ENCODE peak calls at places on chromosomes 5 and 9, in six cellular contexts. A is breast epithelium; G is endothelial cell; V is activated T-cell treated with anti-CD3 and anti-CD28 coated beads, Interleukin-2, amount 50 U/mL, for 72 hours; F is GM13977; P is myocyte. Z is an unnamed sample.

GRCh38 chr5:138037271-138037670 is 4.4 kb upstream of the FAM13B start:
- DNase-seq in V (no peak), F (no peak), G (no peak), A (no peak), P (no peak), Z (no peak)

GRCh38 chr5:118692811-118693342 is 295.5 kb downstream of the DTWD2 start:
- DNase-seq in F (no peak), G (no peak), V (no peak), A (no peak), P (peak; percentile 11), Z (peak; percentile 1)

GRCh38 chr5:139952464-139953070 is 90.5 kb downstream of the NRG2 start:
- DNase-seq in G (no peak), A (no peak), F (no peak), P (no peak), V (no peak), Z (no peak)

GRCh38 chr5:64834037-64834436 is 65.3 kb downstream of the CWC27 start:
- DNase-seq in V (no peak), A (no peak), G (no peak), F (no peak), P (no peak), Z (no peak)

GRCh38 chr5:95163079-95163478 is 121.8 kb downstream of the MCTP1 start:
- DNase-seq in F (no peak), P (no peak), A (no peak), V (no peak), G (no peak), Z (no peak)

GRCh38 chr5:130289132-130290088 is 385.1 kb downstream of the CHSY3 start:
- DNase-seq in V (no peak), P (peak; percentile 16), G (no peak), A (no peak), F (no peak), Z (peak; percentile 92)

GRCh38 chr9:72596451-72597180 is 75.2 kb downstream of the TMC1 start:
- DNase-seq in V (no peak), P (no peak), A (no peak), F (no peak), G (no peak), Z (no peak)

GRCh38 chr9:129287595-129288305 is 109.7 kb upstream of the IER5L start:
- DNase-seq in G (no peak), P (no peak), V (no peak), A (no peak), F (no peak), Z (no peak)

GRCh38 chr5:102764381-102765005 is 9.4 kb downstream of the PAM start:
- DNase-seq in F (no peak), A (no peak), V (no peak), P (no peak), G (no peak), Z (no peak)

GRCh38 chr5:131206772-131207171 is 36.0 kb downstream of the LYRM7 start:
- DNase-seq in A (no peak), F (no peak), V (no peak), P (no peak), G (no peak), Z (no peak)

GRCh38 chr9:114172981-114173833 is 17.9 kb downstream of the COL27A1 start:
- DNase-seq in F (no peak), A (no peak), G (no peak), P (no peak), V (no peak), Z (peak; percentile 80)

Z was measured in epithelial cell of esophagus.